ENCODE peak calls at places on chromosomes 11 and 22, in six cellular contexts. A is cardiac fibroblast; K is fibroblast of the conjunctiva; G is activated CD4-positive, CD25-positive, alpha-beta regulatory T cell; L is GM12891; B is NCI-H1105. Q is an unnamed sample.

GRCh38 chr22:28279888-28280287 is 360.8 kb upstream of the PITPNB start:
- DNase-seq in L (no peak), G (no peak), K (peak), A (no peak), B (no peak), Q (no peak)

GRCh38 chr22:48241658-48242057 is 1479.2 kb downstream of the TBC1D22A start:
- DNase-seq in K (no peak), A (no peak), L (no peak), G (no peak), B (no peak), Q (no peak)

GRCh38 chr11:134069996-134070845 is 1.3 kb downstream of the JAM3 start:
- DNase-seq in G (no peak), A (no peak), L (no peak), B (no peak), K (no peak), Q (no peak)

GRCh38 chr11:46918087-46918751 is at the start of gene LRP4:
- DNase-seq in G (no peak), K (no peak), B (no peak), A (peak), L (peak), Q (peak)

GRCh38 chr11:17930544-17931144 is 82.2 kb downstream of the SERGEF start:
- DNase-seq in G (no peak), B (no peak), L (no peak), A (no peak), K (no peak), Q (no peak)

GRCh38 chr22:33325232-33326004 is 267.2 kb upstream of the SYN3 start:
- DNase-seq in L (peak), K (no peak), A (no peak), G (no peak), B (peak), Q (peak)

GRCh38 chr11:4569075-4569474 is 12.5 kb upstream of the OR52I2 start:
- DNase-seq in G (no peak), A (no peak), L (no peak), B (no peak), K (no peak), Q (no peak)

GRCh38 chr11:134385774-134386565 is 26.1 kb downstream of the B3GAT1 start:
- DNase-seq in B (peak), G (no peak), L (no peak), A (no peak), K (no peak), Q (no peak)

GRCh38 chr11:8080674-8081590 is at the start of gene TUB:
- DNase-seq in K (no peak), L (peak), G (no peak), B (peak), A (peak), Q (peak)

GRCh38 chr11:26985941-26986340 is 8.0 kb upstream of the FIBIN start:
- DNase-seq in L (no peak), A (peak), G (no peak), K (no peak), B (no peak), Q (no peak)

GRCh38 chr11:17208257-17208999 is 642 bp upstream of the PIK3C2A start:
- DNase-seq in B (peak), G (peak), A (peak), L (peak), K (peak), Q (peak)

GRCh38 chr11:57541099-57541670 is 3.8 kb downstream of the SMTNL1 start:
- DNase-seq in G (no peak), A (no peak), L (no peak), K (no peak), B (no peak), Q (no peak)

GRCh38 chr11:70028147-70028855 is 49.8 kb upstream of the ANO1 start:
- DNase-seq in B (no peak), G (no peak), A (no peak), K (no peak), L (no peak), Q (no peak)

GRCh38 chr22:41656515-41656914 is 32.2 kb downstream of the SNU13 start:
- DNase-seq in L (no peak), G (no peak), B (no peak), A (peak), K (no peak), Q (no peak)

GRCh38 chr11:13339196-13340153 is 61.9 kb downstream of the BMAL1 start:
- DNase-seq in B (no peak), L (no peak), G (no peak), K (peak), A (peak), Q (no peak)

GRCh38 chr22:22168190-22168940 is 76.2 kb upstream of the VPREB1 start:
- DNase-seq in A (peak), K (peak), G (no peak), L (peak), B (peak), Q (peak)

GRCh38 chr22:40055143-40055926 is 60.6 kb downstream of the FAM83F start:
- DNase-seq in G (no peak), K (no peak), L (peak), B (no peak), A (no peak), Q (peak)

GRCh38 chr22:19745155-19746133 is 15.1 kb upstream of the TBX1 start:
- DNase-seq in A (no peak), B (no peak), L (no peak), G (no peak), K (no peak), Q (no peak)

GRCh38 chr11:73185680-73186293 is 32.3 kb upstream of the P2RY2 start:
- DNase-seq in B (no peak), L (no peak), K (peak), A (peak), G (no peak), Q (no peak)

GRCh38 chr11:101323997-101324396 is 194.4 kb upstream of the PGR start:
- DNase-seq in G (no peak), A (peak), K (no peak), L (no peak), B (no peak), Q (no peak)

GRCh38 chr11:115215694-115216615 is 288.3 kb downstream of the CADM1 start:
- DNase-seq in B (no peak), A (no peak), G (no peak), K (no peak), L (no peak), Q (no peak)

GRCh38 chr11:68375337-68375736 is 62.9 kb downstream of the LRP5 start:
- DNase-seq in G (no peak), K (no peak), A (no peak), L (no peak), B (no peak), Q (no peak)

GRCh38 chr22:49894321-49895072 is 23.7 kb downstream of the ALG12 start:
- DNase-seq in K (no peak), B (no peak), G (no peak), A (no peak), L (no peak), Q (no peak)